ENCODE peak calls at places on chromosomes 12 and 14, in five cellular contexts. J is H1, G is GM12878, E is K562, D is HepG2. N is an unnamed sample.

GRCh38 chr12:45654002-45654401 is 75.5 kb upstream of the ARID2 start:
- DNase-seq in J (no peak), G (no peak), E (no peak), D (no peak), N (no peak)

GRCh38 chr12:92551853-92552397 is 150.9 kb upstream of the PLEKHG7 start:
- DNase-seq in J (no peak), G (peak), E (no peak), D (no peak), N (no peak)

GRCh38 chr14:39417014-39417413 is 15.2 kb downstream of the FBXO33 start:
- DNase-seq in J (no peak), G (no peak), E (no peak), D (peak), N (peak)

GRCh38 chr12:123041811-123042655 is 61.6 kb downstream of the ARL6IP4 start:
- DNase-seq in J (no peak), G (no peak), E (no peak), D (no peak), N (no peak)

GRCh38 chr14:88844980-88845491 is 20.6 kb downstream of the TTC8 start:
- DNase-seq in J (no peak), G (no peak), E (no peak), D (no peak), N (no peak)

GRCh38 chr12:75842119-75842518 is 189.5 kb downstream of the PHLDA1 start:
- DNase-seq in J (no peak), G (no peak), E (no peak), D (no peak), N (no peak)

GRCh38 chr12:41151789-41152188 is 36.3 kb upstream of the PDZRN4 start:
- DNase-seq in J (no peak), G (no peak), E (no peak), D (no peak), N (no peak)

GRCh38 chr12:12665194-12665593 is 30.8 kb downstream of the GPR19 start:
- DNase-seq in J (no peak), G (no peak), E (no peak), D (no peak), N (peak)

GRCh38 chr14:45041641-45042040 is 42.3 kb upstream of the PRPF39 start:
- DNase-seq in J (no peak), G (no peak), E (no peak), D (no peak), N (no peak)

GRCh38 chr12:107337354-107338095 is 244.2 kb upstream of the CRY1 start:
- DNase-seq in J (no peak), G (no peak), E (no peak), D (no peak), N (no peak)

GRCh38 chr12:45050751-45051489 is at the start of gene DBX2:
- DNase-seq in J (no peak), G (no peak), E (no peak), D (no peak), N (peak)

GRCh38 chr12:122788387-122788786 is 14.0 kb downstream of the CCDC62 start:
- DNase-seq in J (no peak), G (no peak), E (no peak), D (no peak), N (no peak)

GRCh38 chr14:68792022-68792829 is 641 bp downstream of the ZFP36L1 start:
- DNase-seq in J (no peak), G (no peak), E (no peak), D (no peak), N (no peak)

GRCh38 chr12:90261283-90261682 is 552.6 kb upstream of the ATP2B1 start:
- DNase-seq in J (no peak), G (no peak), E (no peak), D (no peak), N (no peak)

GRCh38 chr12:45299132-45299692 is 83.3 kb downstream of the ANO6 start:
- DNase-seq in J (no peak), G (no peak), E (peak), D (no peak), N (no peak)

GRCh38 chr14:31968107-31968810 is 108.8 kb upstream of the ARHGAP5 start:
- DNase-seq in J (no peak), G (peak), E (no peak), D (peak), N (no peak)

GRCh38 chr12:95006206-95006605 is 2.7 kb upstream of the NDUFA12 start:
- DNase-seq in J (no peak), G (no peak), E (no peak), D (no peak), N (no peak)

GRCh38 chr14:51921026-51921425 is 60.6 kb downstream of the GNG2 start:
- DNase-seq in J (no peak), G (no peak), E (no peak), D (no peak), N (no peak)

GRCh38 chr14:39268393-39268792 is 34.7 kb downstream of the MIA2 start:
- DNase-seq in J (no peak), G (no peak), E (no peak), D (peak), N (no peak)

GRCh38 chr12:122336015-122336946 is 70.0 kb upstream of the VPS33A start:
- DNase-seq in J (no peak), G (no peak), E (peak), D (peak), N (peak)

GRCh38 chr12:50066402-50066801 is 9.0 kb downstream of the ASIC1 start:
- DNase-seq in J (no peak), G (no peak), E (no peak), D (no peak), N (no peak)

GRCh38 chr14:90976076-90976475 is 84.4 kb downstream of the RPS6KA5 start:
- DNase-seq in J (no peak), G (no peak), E (no peak), D (no peak), N (no peak)

GRCh38 chr14:74223016-74223415 is 16.2 kb upstream of the VSX2 start:
- DNase-seq in J (no peak), G (no peak), E (no peak), D (no peak), N (no peak)

GRCh38 chr12:106586803-106587684 is 4.2 kb downstream of the RFX4 start:
- DNase-seq in J (no peak), G (no peak), E (no peak), D (no peak), N (peak)

GRCh38 chr14:76351941-76352340 is 24.0 kb upstream of the ESRRB start:
- DNase-seq in J (no peak), G (no peak), E (no peak), D (no peak), N (no peak)

GRCh38 chr14:88669346-88669745 is 106.5 kb downstream of the ZC3H14 start:
- DNase-seq in J (no peak), G (no peak), E (no peak), D (peak), N (peak)

GRCh38 chr14:100192250-100192671 is 32.8 kb upstream of the DEGS2 start:
- DNase-seq in J (no peak), G (no peak), E (peak), D (no peak), N (no peak)

GRCh38 chr14:105473677-105474477 is 744 bp upstream of the CRIP2 start:
- DNase-seq in J (no peak), G (no peak), E (peak), D (peak), N (peak)

GRCh38 chr14:103014466-103015319 is 42.7 kb downstream of the CDC42BPB start:
- DNase-seq in J (no peak), G (no peak), E (no peak), D (no peak), N (no peak)

GRCh38 chr12:88218293-88218692 is 76.2 kb downstream of the TMTC3 start:
- DNase-seq in J (no peak), G (no peak), E (no peak), D (no peak), N (no peak)

GRCh38 chr12:117393656-117394055 is 32.2 kb upstream of the NOS1 start:
- DNase-seq in J (no peak), G (no peak), E (no peak), D (no peak), N (no peak)

GRCh38 chr14:53103941-53104340 is 49.2 kb downstream of the DDHD1 start:
- DNase-seq in J (no peak), G (no peak), E (no peak), D (no peak), N (no peak)

GRCh38 chr12:85424581-85425348 is 144.7 kb downstream of the ALX1 start:
- DNase-seq in J (no peak), G (peak), E (no peak), D (peak), N (peak)

GRCh38 chr14:79732911-79733310 is 478.4 kb downstream of the DIO2 start:
- DNase-seq in J (no peak), G (no peak), E (no peak), D (no peak), N (no peak)

GRCh38 chr12:58171914-58172313 is 230.5 kb downstream of the ATP23 start:
- DNase-seq in J (no peak), G (no peak), E (no peak), D (no peak), N (no peak)
- TF ChIP-seq CREB1 in J (no peak), G (no peak), E (no peak), D (no peak), N (no peak)

DNA sequence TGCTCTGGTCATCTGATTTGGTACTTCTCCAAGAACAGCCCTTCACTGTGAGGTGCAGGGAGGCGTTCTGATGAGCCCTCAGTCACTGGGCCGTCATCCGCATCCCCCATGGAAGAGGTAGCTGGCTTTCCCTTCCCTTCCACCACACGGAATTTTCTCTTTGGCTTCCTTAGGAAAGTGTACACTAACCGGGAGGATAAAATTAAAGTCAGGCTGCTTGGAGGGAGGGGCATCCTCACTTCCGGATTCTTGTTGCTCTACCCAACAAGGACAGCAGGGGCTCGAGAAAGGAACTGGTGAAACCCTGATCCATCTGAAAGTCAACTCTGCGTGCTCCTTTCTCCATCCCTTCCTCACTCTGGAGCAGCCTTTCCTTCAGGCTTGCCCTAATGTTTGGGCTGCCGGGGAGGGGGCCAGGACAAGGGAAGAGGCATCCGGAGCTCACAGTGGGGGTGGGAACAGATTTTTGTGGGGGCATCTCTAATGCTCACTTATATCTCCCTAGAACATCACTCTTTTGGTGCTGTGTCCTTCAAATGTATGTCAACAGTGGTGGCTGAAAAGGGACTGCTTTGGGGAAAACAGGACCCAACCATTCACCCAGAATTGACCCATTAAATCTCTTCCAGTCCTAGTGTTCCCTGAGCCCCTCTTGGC is 101.4 kb upstream of the FKBP4 start:
- DNase-seq in J (no peak), G (no peak), E (no peak), D (no peak), N (no peak)
- TF ChIP-seq ATF2 in J (no peak), G (no peak), E (no peak), D (no peak), N (no peak)

DNA sequence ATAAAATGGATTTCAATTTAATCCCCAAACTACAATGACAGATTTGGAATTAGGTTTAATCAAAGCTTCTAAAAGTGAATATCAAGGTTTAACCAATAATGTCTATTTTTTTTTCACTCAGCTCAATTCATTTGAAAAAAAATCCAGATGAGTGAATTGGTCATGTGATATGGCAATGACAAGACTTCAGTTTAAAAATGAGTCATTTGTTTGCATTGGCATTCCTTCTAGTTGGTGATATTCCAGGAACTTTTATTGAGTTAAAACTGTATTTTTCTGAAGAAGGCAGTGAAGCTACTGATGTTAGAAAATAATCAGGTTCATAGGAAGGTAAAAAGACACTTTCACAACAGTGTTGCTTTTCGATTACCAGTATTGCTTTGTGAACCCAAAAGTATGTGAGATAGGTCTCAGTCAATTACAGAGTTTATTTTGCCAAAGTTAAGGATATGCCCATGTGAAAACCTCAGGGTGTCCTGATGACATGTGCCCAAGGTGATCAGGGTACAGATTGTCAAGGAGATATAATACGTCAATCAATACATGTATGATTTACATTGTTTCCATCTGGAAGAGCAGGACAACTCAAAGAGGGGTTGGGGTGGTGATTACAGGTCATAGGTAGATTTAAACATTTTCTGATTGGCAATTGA is 1214.9 kb downstream of the GALC start:
- DNase-seq in J (no peak), G (no peak), E (no peak), D (peak), N (no peak)
- TF ChIP-seq USF2 in J (no peak), G (no peak), E (no peak), D (peak), N (no peak)

GRCh38 chr12:22893878-22894277 is 268.9 kb downstream of the ETNK1 start:
- DNase-seq in J (no peak), G (no peak), E (no peak), D (no peak), N (no peak)
- TF ChIP-seq CREB1 in J (no peak), G (no peak), E (no peak), D (no peak), N (no peak)

GRCh38 chr12:6430990-6431353 is 13.8 kb upstream of the CD27 start:
- DNase-seq in J (no peak), G (no peak), E (no peak), D (no peak), N (no peak)
- TF ChIP-seq ATF2 in J (no peak), G (no peak), E (no peak), D (no peak), N (no peak)

GRCh38 chr14:61891251-61891650 is 129.0 kb downstream of the SNAPC1 start:
- DNase-seq in J (no peak), G (no peak), E (no peak), D (no peak), N (no peak)
- TF ChIP-seq USF2 in J (no peak), G (no peak), E (no peak), D (no peak), N (no peak)

DNA sequence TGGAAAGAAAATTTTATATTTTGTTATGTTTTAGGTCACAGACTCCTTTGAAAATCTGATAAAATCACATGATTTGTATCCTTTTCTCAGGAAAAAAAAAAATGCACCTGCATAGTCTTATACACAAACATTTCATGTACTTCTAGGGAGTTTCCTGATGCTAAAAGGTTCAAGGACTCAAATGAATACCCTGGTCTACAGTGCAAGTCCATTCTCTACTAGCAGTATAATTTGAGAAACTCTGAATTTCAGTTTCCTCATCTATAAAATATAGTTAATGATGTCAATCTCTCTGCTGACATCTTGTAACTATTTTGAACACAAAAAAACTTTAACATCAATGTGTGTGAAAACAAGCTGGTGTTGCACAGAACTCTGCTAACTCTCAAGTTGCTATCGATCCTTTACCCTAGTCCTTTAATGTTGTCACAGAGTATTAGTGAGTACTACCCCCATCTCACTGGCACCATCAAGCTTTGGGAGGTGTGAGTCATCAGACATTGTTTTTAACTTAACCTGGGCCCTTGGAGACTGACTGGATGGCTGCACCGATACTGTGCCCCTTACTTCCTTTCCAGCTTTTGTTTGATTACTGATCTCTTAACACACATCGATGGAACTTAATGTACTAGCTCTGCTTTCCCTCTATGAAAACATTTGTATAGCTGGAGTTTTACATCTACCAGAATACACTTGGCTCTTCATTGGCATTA is 251.9 kb upstream of the SOX5 start:
- DNase-seq in J (no peak), G (peak), E (no peak), D (no peak), N (no peak)
- TF ChIP-seq CREB1 in J (no peak), G (no peak), E (no peak), D (no peak), N (no peak)

DNA sequence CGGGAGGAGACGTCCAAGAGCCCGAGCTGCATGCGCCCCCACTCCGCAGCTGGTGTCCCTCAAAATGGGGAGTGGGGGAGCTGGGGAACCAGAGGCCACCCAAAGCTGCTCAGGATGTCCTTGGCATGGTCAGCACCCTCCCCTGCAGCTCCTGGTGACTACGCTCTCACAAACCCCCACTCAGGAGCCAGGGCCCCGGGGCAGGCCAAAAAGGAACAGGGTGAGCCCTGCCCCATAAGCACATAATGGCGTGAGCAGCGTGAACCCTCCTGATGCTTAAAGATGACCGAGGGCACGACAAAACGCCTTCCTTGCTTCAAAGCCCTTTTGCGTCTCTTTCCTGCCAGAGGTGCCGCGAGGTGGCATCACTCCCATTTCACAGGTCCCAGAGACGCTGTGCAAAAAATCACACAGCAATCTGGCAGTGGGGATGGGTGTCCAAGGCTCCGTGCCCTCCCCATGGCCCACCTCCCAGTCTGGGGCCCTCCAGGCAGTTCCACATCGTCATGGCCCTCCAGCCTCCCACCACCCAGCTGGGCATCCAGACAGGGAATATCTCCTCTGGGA is 13.5 kb downstream of the NCOR2 start:
- DNase-seq in J (no peak), G (no peak), E (no peak), D (no peak), N (no peak)
- TF ChIP-seq ATF2 in J (no peak), G (no peak), E (no peak), D (no peak), N (no peak)

DNA sequence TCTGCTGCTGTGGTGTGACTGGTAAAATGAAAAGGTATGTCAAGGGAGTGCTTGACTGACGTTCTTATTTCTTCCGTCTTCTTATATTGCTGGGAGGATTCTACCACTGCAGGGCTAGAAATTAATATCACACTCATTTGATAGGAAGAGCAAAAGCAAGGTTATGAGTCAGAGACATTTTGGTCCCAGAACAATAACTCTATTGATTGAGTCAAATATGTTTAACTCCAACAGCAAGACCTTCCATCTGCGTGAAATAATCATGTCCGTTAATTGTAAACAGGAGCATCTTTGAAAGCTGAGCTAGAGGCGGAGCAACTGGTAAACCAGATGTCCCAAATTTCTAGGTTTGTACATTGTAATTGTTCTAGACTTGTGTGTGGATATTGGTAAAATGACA is 1293.6 kb downstream of the AACS start:
- DNase-seq in J (no peak), G (no peak), E (no peak), D (no peak), N (no peak)
- TF ChIP-seq USF2 in J (no peak), G (no peak), E (no peak), D (no peak), N (no peak)